ENCODE peak calls at places on chromosome 4, in ten cellular contexts. M, Q, N, E, B, P, D, O, L and X are unnamed samples.

GRCh38 chr4:152369903-152370296 is 166.0 kb downstream of the FBXW7 start:
- DNase-seq in O (no peak), L (no peak), B (no peak), P (peak), Q (no peak), N (no peak), D (no peak), M (no peak), E (no peak), X (no peak)

GRCh38 chr4:34043131-34043530 is 2201.2 kb downstream of the ARAP2 start:
- DNase-seq in D (no peak), N (no peak), M (no peak), P (no peak), O (no peak), B (no peak), Q (no peak), L (no peak), E (no peak), X (no peak)

GRCh38 chr4:98314791-98315565 is 53.8 kb downstream of the RAP1GDS1 start:
- DNase-seq in M (no peak), B (no peak), D (no peak), P (peak), L (no peak), O (no peak), Q (no peak), N (no peak), E (peak), X (no peak)

GRCh38 chr4:153748378-153748777 is 11.4 kb downstream of the RNF175 start:
- DNase-seq in L (peak), Q (no peak), N (no peak), E (peak), B (no peak), P (peak), D (no peak), M (no peak), O (no peak), X (no peak)

GRCh38 chr4:32440391-32440790 is 1720.2 kb downstream of the PCDH7 start:
- DNase-seq in M (no peak), O (no peak), E (no peak), L (no peak), Q (no peak), P (no peak), D (no peak), B (no peak), N (no peak), X (no peak)

GRCh38 chr4:1340861-1341260 is 6.1 kb upstream of the UVSSA start:
- DNase-seq in Q (no peak), D (no peak), O (no peak), B (no peak), E (no peak), M (no peak), L (no peak), N (no peak), P (no peak), X (no peak)

GRCh38 chr4:123300222-123300621 is 96.4 kb upstream of the SPRY1 start:
- DNase-seq in N (no peak), D (no peak), M (no peak), Q (no peak), B (no peak), O (no peak), L (no peak), E (no peak), P (no peak), X (no peak)

GRCh38 chr4:61984260-61984909 is 784.3 kb downstream of the ADGRL3 start:
- DNase-seq in N (no peak), O (no peak), Q (no peak), M (no peak), B (no peak), D (no peak), P (no peak), L (no peak), E (no peak), X (no peak)

GRCh38 chr4:182089326-182089725 is 153.9 kb upstream of the TENM3 start:
- DNase-seq in B (no peak), L (no peak), E (no peak), D (no peak), Q (no peak), P (no peak), M (no peak), O (no peak), N (no peak), X (no peak)

GRCh38 chr4:155967098-155967497 is 13.4 kb upstream of the CTSO start:
- DNase-seq in N (no peak), L (no peak), B (no peak), Q (no peak), M (no peak), E (peak), O (no peak), P (peak), D (no peak), X (no peak)

GRCh38 chr4:170049793-170050192 is 23.6 kb upstream of the MFAP3L start:
- DNase-seq in Q (no peak), N (no peak), M (no peak), D (no peak), E (no peak), B (no peak), O (no peak), P (no peak), L (no peak), X (no peak)

GRCh38 chr4:138405439-138405838 is 163.3 kb upstream of the SLC7A11 start:
- DNase-seq in M (no peak), B (no peak), Q (no peak), D (no peak), L (no peak), O (no peak), E (no peak), N (no peak), P (no peak), X (no peak)